ENCODE peak calls at places on chromosome 17, in seven cellular contexts. J is H1, H is HepG2, V is HCT116, O is GM12878, N is NT2/D1, Z is K562. K is an unnamed sample.

GRCh38 chr17:33832295-33832694 is 422.8 kb upstream of the CCL2 start:
- DNase-seq in O (no peak), Z (no peak), N (no peak), J (no peak), H (no peak), V (no peak), K (no peak)

GRCh38 chr17:1641065-1641403 is 4.5 kb downstream of the SCARF1 start:
- DNase-seq in H (no peak), N (no peak), O (no peak), V (no peak), J (no peak), Z (no peak), K (peak)

GRCh38 chr17:32697728-32698625 is 178.9 kb downstream of the MYO1D start:
- DNase-seq in Z (no peak), H (peak), V (no peak), O (no peak), J (no peak), N (no peak), K (no peak)

GRCh38 chr17:9768381-9768934 is 22.9 kb downstream of the DHRS7C start:
- DNase-seq in V (peak), O (no peak), Z (peak), N (no peak), H (peak), J (no peak), K (peak)

GRCh38 chr17:31428111-31428510 is 36.6 kb downstream of the RAB11FIP4 start:
- DNase-seq in Z (no peak), V (no peak), J (no peak), H (no peak), N (no peak), O (no peak), K (no peak)

GRCh38 chr17:81844887-81845286 is 10.0 kb upstream of the PPP1R27 start:
- DNase-seq in Z (no peak), V (no peak), N (no peak), J (no peak), O (no peak), H (no peak), K (no peak)

GRCh38 chr17:49610883-49611584 is 35.4 kb downstream of the NXPH3 start:
- DNase-seq in N (no peak), J (no peak), Z (no peak), O (no peak), V (no peak), H (peak), K (no peak)

GRCh38 chr17:79020631-79021301 is 3.2 kb upstream of the C1QTNF1 start:
- DNase-seq in N (no peak), J (no peak), V (no peak), O (no peak), H (no peak), Z (no peak), K (no peak)

GRCh38 chr17:19019041-19019941 is 14.7 kb upstream of the FAM83G start:
- DNase-seq in O (no peak), V (no peak), J (no peak), N (no peak), H (no peak), Z (peak), K (no peak)

GRCh38 chr17:29048440-29049360 is 5.8 kb downstream of the PIPOX start:
- DNase-seq in Z (no peak), O (no peak), H (no peak), V (no peak), N (no peak), J (no peak), K (peak)

GRCh38 chr17:77432034-77432554 is 291.3 kb downstream of the SEC14L1 start:
- DNase-seq in N (no peak), H (no peak), O (no peak), V (no peak), Z (no peak), J (no peak), K (no peak)

GRCh38 chr17:27244019-27244418 is 49.9 kb upstream of the WSB1 start:
- DNase-seq in N (no peak), J (no peak), H (no peak), V (no peak), Z (no peak), O (no peak), K (no peak)

GRCh38 chr17:79793924-79794304 is 3.0 kb downstream of the CBX8 start:
- DNase-seq in H (no peak), J (no peak), O (no peak), V (peak), Z (peak), N (no peak), K (peak)

GRCh38 chr17:41617136-41617535 is 4.6 kb upstream of the KRT16 start:
- DNase-seq in V (no peak), Z (no peak), H (no peak), N (no peak), O (no peak), J (no peak), K (no peak)

GRCh38 chr17:64095144-64095882 is 34.6 kb downstream of the ERN1 start:
- DNase-seq in O (no peak), J (peak), N (no peak), V (peak), Z (no peak), H (no peak), K (no peak)

GRCh38 chr17:30217746-30218245 is 17.7 kb downstream of the SLC6A4 start:
- DNase-seq in V (no peak), N (no peak), H (no peak), O (no peak), Z (no peak), J (no peak), K (no peak)

GRCh38 chr17:77337150-77337549 is 196.4 kb downstream of the SEC14L1 start:
- DNase-seq in N (no peak), J (no peak), O (no peak), V (no peak), H (no peak), Z (no peak), K (no peak)

GRCh38 chr17:21395764-21396163 is 19.6 kb downstream of the KCNJ12 start:
- DNase-seq in H (no peak), N (no peak), O (no peak), V (no peak), J (no peak), Z (no peak), K (no peak)

GRCh38 chr17:1872976-1873375 is 43.2 kb downstream of the RPA1 start:
- DNase-seq in O (no peak), H (no peak), Z (no peak), N (no peak), J (no peak), V (no peak), K (no peak)

GRCh38 chr17:72665841-72666518 is 426.5 kb downstream of the SLC39A11 start:
- DNase-seq in V (no peak), J (no peak), Z (no peak), H (no peak), N (no peak), O (no peak), K (no peak)

GRCh38 chr17:64240261-64240740 is 22.8 kb downstream of the TEX2 start:
- DNase-seq in N (no peak), V (no peak), H (no peak), O (no peak), J (no peak), Z (peak), K (peak)

GRCh38 chr17:79042421-79043190 is 18.6 kb downstream of the C1QTNF1 start:
- DNase-seq in Z (peak), N (no peak), J (no peak), V (peak), O (no peak), H (peak), K (peak)

GRCh38 chr17:65365209-65365608 is 196.2 kb downstream of the AXIN2 start:
- DNase-seq in J (no peak), H (no peak), O (no peak), Z (no peak), V (no peak), N (no peak), K (no peak)

GRCh38 chr17:42679492-42680330 is 1.9 kb downstream of the CCR10 start:
- DNase-seq in O (no peak), V (no peak), Z (peak), J (no peak), H (no peak), N (no peak), K (peak)

GRCh38 chr17:60439501-60439900 is 17.2 kb downstream of the CHCT1 start:
- DNase-seq in N (no peak), H (peak), Z (no peak), J (no peak), O (no peak), V (no peak), K (no peak)

GRCh38 chr17:55434721-55435120 is 13.1 kb upstream of the MMD start:
- DNase-seq in J (no peak), N (no peak), Z (no peak), H (no peak), O (no peak), V (no peak), K (no peak)

GRCh38 chr17:76681222-76682137 is 29.3 kb downstream of the MXRA7 start:
- DNase-seq in H (peak), J (peak), N (peak), V (peak), O (no peak), Z (peak), K (peak)

GRCh38 chr17:16419074-16419928 is 3.9 kb downstream of the TRPV2 start:
- DNase-seq in V (no peak), Z (peak), H (peak), O (peak), N (no peak), J (no peak), K (peak)

GRCh38 chr17:30375661-30376060 is 3.1 kb upstream of the CPD start:
- DNase-seq in H (no peak), J (no peak), Z (no peak), N (no peak), V (no peak), O (no peak), K (no peak)

GRCh38 chr17:79036181-79036580 is 12.2 kb downstream of the C1QTNF1 start:
- DNase-seq in N (no peak), V (no peak), O (no peak), Z (no peak), J (no peak), H (no peak), K (no peak)

GRCh38 chr17:1643999-1644492 is 1.5 kb downstream of the SCARF1 start:
- DNase-seq in O (no peak), N (no peak), J (no peak), H (no peak), V (no peak), Z (no peak), K (no peak)

GRCh38 chr17:75468779-75469373 is 12.4 kb downstream of the TMEM94 start:
- DNase-seq in J (no peak), H (no peak), N (no peak), Z (no peak), V (no peak), O (no peak), K (no peak)

GRCh38 chr17:46984892-46985291 is 5.8 kb upstream of the RPRML start:
- DNase-seq in J (no peak), V (no peak), Z (no peak), O (no peak), N (no peak), H (peak), K (no peak)

GRCh38 chr17:412211-413015 is 59.8 kb upstream of the RPH3AL start:
- DNase-seq in V (peak), N (no peak), O (no peak), J (no peak), H (peak), Z (peak), K (peak)

GRCh38 chr17:80565347-80566053 is 20.9 kb downstream of the RPTOR start:
- DNase-seq in N (no peak), V (no peak), O (no peak), H (no peak), J (no peak), Z (no peak), K (no peak)

GRCh38 chr17:17749921-17750320 is 68.7 kb downstream of the RAI1 start:
- DNase-seq in V (peak), J (peak), H (peak), O (peak), N (peak), Z (peak), K (peak)

GRCh38 chr17:63848834-63849689 is 6.6 kb upstream of the SMARCD2 start:
- DNase-seq in N (peak), Z (peak), H (peak), O (peak), V (peak), J (peak), K (peak)

GRCh38 chr17:285751-286422 is 66.7 kb downstream of the RPH3AL start:
- DNase-seq in H (no peak), J (no peak), O (no peak), V (no peak), Z (no peak), N (no peak), K (no peak)

GRCh38 chr17:80523054-80523744 is 21.4 kb upstream of the RPTOR start:
- DNase-seq in O (no peak), N (no peak), J (no peak), Z (no peak), V (no peak), H (no peak), K (no peak)

DNA sequence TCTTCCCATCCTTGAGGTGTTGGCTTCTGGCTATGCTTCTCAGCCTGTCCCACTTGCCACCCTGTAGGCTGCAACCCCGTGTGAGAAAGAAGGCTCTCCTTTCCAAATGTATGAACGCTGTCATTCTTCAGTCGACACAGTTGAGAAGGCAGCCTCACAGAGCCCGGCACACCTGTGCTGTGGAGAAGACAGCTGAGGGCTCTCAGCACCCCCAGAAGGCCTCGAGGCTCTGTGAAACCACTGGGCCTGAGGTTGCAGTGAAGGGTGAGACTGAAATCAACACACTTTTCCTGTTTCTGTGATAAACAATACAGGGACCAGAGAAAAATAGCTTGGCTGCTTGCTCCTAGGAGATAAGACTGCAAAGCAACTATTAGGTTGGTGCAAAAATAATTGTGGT is 4.9 kb upstream of the ANKRD40CL start:
- DNase-seq in V (no peak), O (no peak), Z (no peak), J (no peak), H (no peak), N (no peak), K (no peak)
- H3K4me3 ChIP-seq in V (no peak), O (no peak), Z (no peak), J (no peak), H (no peak), N (no peak), K (no peak)

DNA sequence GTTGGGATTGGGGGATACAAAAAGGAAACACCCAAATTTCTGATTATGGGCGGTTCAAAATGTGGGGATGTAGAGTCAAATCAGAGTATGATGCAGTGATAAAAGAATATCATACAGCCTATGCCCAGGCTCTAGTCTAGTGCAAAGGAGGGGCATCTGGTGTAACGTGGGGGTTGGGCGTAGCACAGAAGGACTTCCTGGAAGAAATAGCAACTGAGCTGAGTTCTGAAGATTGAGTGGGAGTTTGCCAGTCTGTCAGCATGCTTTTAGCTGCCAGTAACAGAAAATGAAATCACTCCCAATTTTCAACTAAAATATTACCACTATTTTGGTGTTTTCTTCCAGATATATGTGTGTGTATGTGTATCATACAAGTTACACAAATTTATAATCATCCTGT is 196.9 kb downstream of the SPECC1 start:
- DNase-seq in J (no peak), N (no peak), O (no peak), Z (no peak), V (no peak), H (no peak), K (no peak)
- TF ChIP-seq YY1 in J (no peak), N (no peak), O (no peak), Z (no peak), V (no peak), H (no peak), K (no peak)

GRCh38 chr17:8250101-8250500 is 1.0 kb downstream of the PFAS start:
- DNase-seq in O (no peak), J (no peak), H (no peak), N (no peak), Z (no peak), V (no peak), K (no peak)
- H3K4me3 ChIP-seq in O (peak), J (peak), H (peak), N (peak), Z (peak), V (peak), K (peak)

GRCh38 chr17:6823011-6823442 is 8.5 kb downstream of the TEKT1 start:
- DNase-seq in O (no peak), Z (no peak), N (no peak), J (no peak), H (no peak), V (no peak), K (no peak)
- TF ChIP-seq YY1 in O (no peak), Z (no peak), N (no peak), J (no peak), H (no peak), V (no peak), K (no peak)

GRCh38 chr17:57889252-57889651 is 39.4 kb upstream of the MRPS23 start:
- DNase-seq in N (no peak), J (no peak), H (no peak), Z (no peak), V (no peak), O (no peak), K (no peak)

GRCh38 chr17:57890857-57891232 is 41.0 kb upstream of the MRPS23 start:
- DNase-seq in V (no peak), Z (no peak), H (no peak), O (no peak), N (no peak), J (no peak), K (no peak)

GRCh38 chr17:57887161-57887560 is 37.3 kb upstream of the MRPS23 start:
- DNase-seq in O (no peak), N (no peak), H (no peak), Z (no peak), V (no peak), J (no peak), K (no peak)

GRCh38 chr17:57889892-57890856 is 40.3 kb upstream of the MRPS23 start:
- DNase-seq in J (no peak), Z (no peak), O (no peak), H (no peak), N (no peak), V (peak), K (peak)

DNA sequence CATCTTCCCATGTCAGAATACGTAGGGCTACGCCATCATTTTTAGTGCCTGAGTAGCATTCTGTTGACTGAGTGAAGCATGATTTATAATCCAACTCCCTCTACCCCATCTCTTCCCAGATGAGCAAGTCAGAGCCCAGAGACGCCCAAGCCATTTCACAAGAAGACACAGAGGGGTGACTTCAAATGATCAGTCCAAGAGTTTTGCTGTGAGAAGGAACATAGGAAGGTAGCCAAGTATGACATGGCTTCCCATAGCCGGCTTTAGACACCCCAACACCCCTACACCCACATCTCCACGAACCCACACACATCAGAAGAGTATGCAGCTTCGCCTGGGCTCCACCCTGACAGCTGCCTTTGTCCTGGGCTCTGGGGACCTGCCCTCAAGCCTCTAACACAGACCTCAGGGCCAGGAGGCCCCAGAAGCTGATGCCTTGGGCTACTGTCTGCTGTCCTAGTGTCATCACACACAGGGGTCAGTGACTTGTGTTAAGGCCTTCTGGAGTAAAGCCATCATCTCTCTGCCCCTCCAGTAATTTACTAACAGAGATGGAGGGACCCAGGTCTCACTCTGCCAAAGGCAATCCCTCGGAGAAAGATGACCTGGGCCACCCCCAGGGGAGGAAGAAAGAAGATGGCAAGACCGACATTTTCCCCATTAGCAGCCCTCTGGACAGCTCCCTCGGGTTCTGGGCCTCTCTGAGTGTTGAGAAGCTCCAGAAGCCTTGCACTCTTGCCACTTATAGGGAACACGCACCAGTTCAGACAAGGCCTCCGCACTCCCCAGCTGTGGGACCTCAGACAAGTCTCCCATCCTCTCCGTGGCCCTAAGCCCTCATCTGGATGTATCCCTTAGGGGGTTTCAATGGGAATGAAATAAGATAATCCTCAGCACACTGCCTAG is 38.7 kb upstream of the MRPS23 start:
- DNase-seq in H (no peak), Z (no peak), O (no peak), N (no peak), J (no peak), V (no peak), K (no peak)
- H3K4me3 ChIP-seq in H (no peak), Z (no peak), O (no peak), N (no peak), J (no peak), V (no peak), K (no peak)

GRCh38 chr17:40177275-40177874 is at the start of gene RAPGEFL1:
- DNase-seq in Z (peak), N (peak), H (no peak), O (peak), J (no peak), V (no peak), K (peak)
- TF ChIP-seq YY1 in Z (no peak), N (no peak), H (no peak), O (no peak), J (no peak), V (no peak), K (no peak)

GRCh38 chr17:68207651-68208253 is 40.1 kb upstream of the AMZ2 start:
- DNase-seq in Z (no peak), O (no peak), H (no peak), J (no peak), V (no peak), N (no peak), K (no peak)
- H3K4me3 ChIP-seq in Z (no peak), O (no peak), H (no peak), J (no peak), V (no peak), N (no peak), K (no peak)

GRCh38 chr17:6314311-6314710 is 120.6 kb downstream of the AIPL1 start:
- DNase-seq in N (no peak), Z (no peak), V (no peak), H (no peak), J (no peak), O (no peak), K (no peak)
- TF ChIP-seq YY1 in N (no peak), Z (no peak), V (no peak), H (no peak), J (no peak), O (no peak), K (no peak)

DNA sequence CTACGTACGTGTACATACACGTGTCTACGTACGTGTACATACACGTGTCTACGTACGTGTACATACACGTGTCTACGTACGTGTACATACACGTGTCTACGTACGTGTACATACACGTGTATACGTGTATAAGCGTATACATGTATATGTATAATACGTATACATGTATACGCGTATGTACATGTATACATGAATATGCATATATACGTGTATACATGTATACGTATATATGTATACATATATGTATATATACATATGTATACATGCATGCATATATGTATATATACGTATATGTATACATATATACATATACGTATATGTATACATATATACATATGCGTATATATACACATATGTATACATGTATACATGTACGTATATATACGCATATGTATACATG is 22.2 kb upstream of the PYY start:
- DNase-seq in O (no peak), Z (no peak), N (no peak), V (no peak), J (no peak), H (no peak), K (no peak)
- H3K4me3 ChIP-seq in O (no peak), Z (no peak), N (no peak), V (no peak), J (no peak), H (no peak), K (no peak)